ENCODE peak calls at places on chromosomes 16 and 17, in nine cellular contexts. A is tibial artery, J is stomach, Y is dorsolateral prefrontal cortex, W is heart left ventricle, N is substantia nigra, M is AG04450, G is cardiac muscle cell, B is iPS DF 6.9. F is an unnamed sample.

GRCh38 chr16:28192811-28193529 is 18.8 kb downstream of the XPO6 start:
- DNase-seq in A (no peak), J (peak), Y (no peak), W (no peak), N (no peak), M (no peak), G (no peak), B (no peak), F (no peak)

GRCh38 chr16:73036074-73036826 is 11.7 kb downstream of the ZFHX3 start:
- DNase-seq in A (no peak), J (no peak), Y (no peak), W (no peak), N (no peak), M (no peak), G (peak), B (no peak), F (no peak)

GRCh38 chr17:1344521-1344920 is 55.5 kb downstream of the YWHAE start:
- DNase-seq in A (no peak), J (no peak), Y (no peak), W (no peak), N (no peak), M (no peak), G (no peak), B (no peak), F (no peak)

GRCh38 chr17:32310927-32311568 is 30.9 kb downstream of the C17orf75 start:
- DNase-seq in A (no peak), J (no peak), Y (no peak), W (no peak), N (no peak), M (no peak), G (no peak), B (no peak), F (no peak)

GRCh38 chr17:7323731-7324437 is 5.3 kb downstream of the NEURL4 start:
- DNase-seq in A (no peak), J (peak), Y (peak), W (no peak), N (peak), M (no peak), G (peak), B (no peak), F (no peak)

GRCh38 chr17:19573075-19573474 is 39.4 kb downstream of the SLC47A1 start:
- DNase-seq in A (no peak), J (no peak), Y (no peak), W (no peak), N (no peak), M (peak), G (no peak), B (no peak), F (no peak)

GRCh38 chr16:57815987-57816745 is 13.9 kb upstream of the KIFC3 start:
- DNase-seq in A (peak), J (peak), Y (peak), W (peak), N (no peak), M (peak), G (peak), B (no peak), F (peak)

GRCh38 chr16:69408451-69408850 is 16.0 kb upstream of the CYB5B start:
- DNase-seq in A (no peak), J (peak), Y (no peak), W (peak), N (no peak), M (no peak), G (no peak), B (no peak), F (no peak)

GRCh38 chr17:19332371-19333131 is 30.0 kb downstream of the B9D1 start:
- DNase-seq in A (no peak), J (peak), Y (no peak), W (no peak), N (no peak), M (no peak), G (no peak), B (no peak), F (no peak)

GRCh38 chr16:85651822-85652430 is 36.8 kb downstream of the GINS2 start:
- DNase-seq in A (no peak), J (no peak), Y (no peak), W (no peak), N (no peak), M (no peak), G (no peak), B (no peak), F (no peak)

GRCh38 chr17:76740329-76741118 is 2.6 kb downstream of the MFSD11 start:
- DNase-seq in A (no peak), J (no peak), Y (no peak), W (peak), N (no peak), M (no peak), G (peak), B (no peak), F (no peak)

GRCh38 chr17:17533901-17534441 is 37.8 kb upstream of the RASD1 start:
- DNase-seq in A (no peak), J (peak), Y (no peak), W (no peak), N (no peak), M (no peak), G (no peak), B (no peak), F (no peak)

GRCh38 chr16:35352431-35352830 is 1893.0 kb downstream of the TP53TG3F start:
- DNase-seq in A (no peak), J (no peak), Y (peak), W (no peak), N (no peak), M (no peak), G (no peak), B (no peak), F (no peak)

GRCh38 chr16:57675752-57676623 is 7.9 kb downstream of the ADGRG3 start:
- DNase-seq in A (no peak), J (no peak), Y (no peak), W (no peak), N (no peak), M (no peak), G (peak), B (peak), F (peak)

GRCh38 chr17:34755371-34755770 is 176.0 kb downstream of the TMEM132E start:
- DNase-seq in A (no peak), J (no peak), Y (no peak), W (no peak), N (no peak), M (no peak), G (no peak), B (no peak), F (peak)
- H3K27ac ChIP-seq in A (no peak), J (no peak), Y (no peak), W (no peak), N (no peak), M (no peak), G (no peak), B (no peak), F (no peak)

GRCh38 chr17:65723356-65723928 is 162.0 kb upstream of the AXIN2 start:
- DNase-seq in A (no peak), J (no peak), Y (no peak), W (no peak), N (no peak), M (no peak), G (no peak), B (no peak), F (no peak)
- H3K27ac ChIP-seq in A (no peak), J (no peak), Y (no peak), W (peak), N (no peak), M (no peak), G (no peak), B (no peak), F (no peak)

GRCh38 chr17:82294086-82294773 is 20.7 kb upstream of the CSNK1D start:
- DNase-seq in A (no peak), J (no peak), Y (no peak), W (no peak), N (no peak), M (no peak), G (no peak), B (no peak), F (no peak)
- H3K27ac ChIP-seq in A (no peak), J (peak), Y (peak), W (peak), N (no peak), M (peak), G (no peak), B (no peak), F (peak)

GRCh38 chr17:42675348-42675983 is 1.3 kb downstream of the PLEKHH3 start:
- DNase-seq in A (peak), J (peak), Y (no peak), W (peak), N (no peak), M (no peak), G (peak), B (no peak), F (no peak)
- H3K27ac ChIP-seq in A (peak), J (peak), Y (peak), W (peak), N (peak), M (peak), G (peak), B (no peak), F (peak)

DNA sequence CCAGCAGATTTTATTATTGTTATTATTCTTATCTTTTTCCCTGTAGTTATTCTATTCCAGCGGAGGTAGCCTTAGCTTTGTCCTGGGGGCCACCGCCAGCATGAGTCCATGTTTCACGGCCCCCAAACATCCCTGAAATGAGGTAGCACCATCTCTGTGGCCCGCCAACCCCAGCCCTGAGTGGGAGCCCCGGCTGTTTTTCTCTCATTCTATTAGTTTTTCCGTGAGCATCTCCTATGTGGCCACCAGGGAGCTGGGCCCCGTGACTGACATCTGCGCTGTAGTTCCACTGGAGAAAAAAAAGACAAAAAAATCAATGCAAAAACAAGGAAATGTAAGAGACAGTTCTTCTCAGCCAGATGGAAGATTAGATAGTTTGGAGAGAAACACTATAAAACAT is 43.5 kb upstream of the IL34 start:
- DNase-seq in A (no peak), J (no peak), Y (no peak), W (no peak), N (no peak), M (no peak), G (no peak), B (no peak), F (no peak)
- H3K27ac ChIP-seq in A (no peak), J (no peak), Y (no peak), W (no peak), N (no peak), M (no peak), G (no peak), B (no peak), F (no peak)

DNA sequence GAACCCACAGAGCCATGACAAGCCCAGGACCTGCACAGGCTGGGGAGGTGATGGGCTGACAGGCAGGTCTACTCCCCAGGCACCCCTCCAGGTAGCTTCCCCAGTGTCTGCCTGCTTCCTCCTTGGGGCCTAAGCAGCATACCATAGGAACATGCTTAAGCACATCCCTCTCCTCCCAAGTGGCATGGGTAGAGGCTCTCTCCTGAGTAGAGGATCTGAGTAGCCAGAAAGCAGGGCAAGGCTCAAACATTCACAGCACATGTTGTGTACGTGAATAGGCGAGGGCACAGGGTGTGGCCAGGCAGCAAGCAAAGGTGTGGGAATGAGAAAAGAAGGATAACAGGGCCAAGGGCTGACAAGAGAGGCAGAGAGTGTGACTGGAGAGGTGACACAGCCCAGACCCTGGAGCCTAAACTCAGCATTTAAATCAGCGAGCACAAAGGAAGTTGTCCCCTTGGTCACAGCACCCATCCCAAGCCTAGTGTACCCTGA is 29.7 kb upstream of the GFOD2 start:
- DNase-seq in A (no peak), J (no peak), Y (no peak), W (no peak), N (no peak), M (no peak), G (no peak), B (no peak), F (no peak)
- H3K27ac ChIP-seq in A (no peak), J (no peak), Y (no peak), W (no peak), N (no peak), M (no peak), G (no peak), B (no peak), F (no peak)